ENCODE peak calls at places on chromosomes 16 and 17, in seven cellular contexts. D is CD4-positive, CD25-positive, alpha-beta regulatory T cell; X is H9; P is IMR-90; Q is right cardiac atrium; A is heart right ventricle; K is neuronal stem cell. W is an unnamed sample.

GRCh38 chr17:19284005-19284959 is 47.1 kb downstream of the EPN2 start:
- DNase-seq in X (no peak), Q (no peak), D (no peak), K (no peak), A (no peak), P (no peak), W (no peak)

GRCh38 chr17:14214271-14214670 is 22.4 kb downstream of the CDRT15 start:
- DNase-seq in K (no peak), X (no peak), A (no peak), Q (no peak), D (no peak), P (peak), W (no peak)

GRCh38 chr17:74852237-74853047 is 7.2 kb downstream of the GRIN2C start:
- DNase-seq in K (peak), A (no peak), X (peak), Q (no peak), D (peak), P (no peak), W (peak)

GRCh38 chr16:25143898-25144297 is 32.4 kb downstream of the LCMT1 start:
- DNase-seq in P (no peak), K (no peak), X (peak), A (no peak), D (no peak), Q (no peak), W (no peak)

GRCh38 chr16:53071748-53072301 is 17.0 kb downstream of the CHD9 start:
- DNase-seq in A (peak), K (no peak), P (no peak), X (no peak), D (no peak), Q (peak), W (no peak)

GRCh38 chr16:54177857-54178490 is 108.6 kb downstream of the IRX3 start:
- DNase-seq in D (no peak), A (no peak), P (no peak), X (no peak), K (no peak), Q (no peak), W (no peak)

GRCh38 chr17:48351916-48352332 is 78.1 kb downstream of the SKAP1 start:
- DNase-seq in Q (no peak), D (no peak), P (peak), X (no peak), K (peak), A (no peak), W (no peak)

GRCh38 chr16:20866161-20866772 is 33.9 kb downstream of the DCUN1D3 start:
- DNase-seq in D (no peak), P (peak), X (peak), A (peak), Q (peak), K (peak), W (peak)

GRCh38 chr16:4701791-4702465 is 8.6 kb downstream of the NUDT16L1 start:
- DNase-seq in A (no peak), Q (no peak), X (no peak), P (no peak), K (no peak), D (no peak), W (no peak)

GRCh38 chr17:37388266-37388665 is 12.5 kb downstream of the C17orf78 start:
- DNase-seq in Q (no peak), D (no peak), K (no peak), A (no peak), X (no peak), P (peak), W (no peak)

GRCh38 chr17:63772801-63773271 is 561 bp downstream of the CCDC47 start:
- DNase-seq in D (no peak), K (no peak), Q (no peak), A (no peak), X (no peak), P (peak), W (no peak)

GRCh38 chr17:50295021-50295420 is 20.8 kb downstream of the TMEM92 start:
- DNase-seq in P (no peak), A (no peak), D (no peak), X (no peak), Q (no peak), K (no peak), W (no peak)

GRCh38 chr17:67994827-67995567 is 1.3 kb downstream of the C17orf58 start:
- DNase-seq in Q (no peak), P (peak), K (peak), X (peak), D (no peak), A (no peak), W (no peak)

DNA sequence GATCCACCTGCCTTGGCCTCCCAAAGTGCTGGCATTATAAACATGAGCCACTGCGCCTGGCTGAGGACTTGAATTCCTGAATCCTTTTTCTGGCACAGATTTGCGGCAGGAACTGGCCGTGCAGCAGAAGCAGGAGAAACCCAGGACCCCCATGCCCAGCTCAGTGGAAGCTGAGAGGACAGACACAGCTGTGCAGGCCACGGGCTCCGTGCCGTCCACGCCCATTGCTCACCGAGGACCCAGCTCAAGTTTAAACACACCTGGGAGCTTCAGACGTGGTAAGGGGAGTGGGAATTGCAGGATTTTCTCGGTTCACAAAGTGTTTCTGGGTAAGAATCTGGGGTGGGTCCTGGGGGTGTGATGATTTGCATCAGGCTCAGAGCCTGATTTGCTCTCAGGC is 41.0 kb downstream of the NDE1 start:
- DNase-seq in Q (no peak), A (no peak), D (no peak), X (no peak), P (no peak), K (no peak), W (no peak)
- H3K27ac ChIP-seq in Q (no peak), A (no peak), D (no peak), X (no peak), P (no peak), K (no peak), W (no peak)

DNA sequence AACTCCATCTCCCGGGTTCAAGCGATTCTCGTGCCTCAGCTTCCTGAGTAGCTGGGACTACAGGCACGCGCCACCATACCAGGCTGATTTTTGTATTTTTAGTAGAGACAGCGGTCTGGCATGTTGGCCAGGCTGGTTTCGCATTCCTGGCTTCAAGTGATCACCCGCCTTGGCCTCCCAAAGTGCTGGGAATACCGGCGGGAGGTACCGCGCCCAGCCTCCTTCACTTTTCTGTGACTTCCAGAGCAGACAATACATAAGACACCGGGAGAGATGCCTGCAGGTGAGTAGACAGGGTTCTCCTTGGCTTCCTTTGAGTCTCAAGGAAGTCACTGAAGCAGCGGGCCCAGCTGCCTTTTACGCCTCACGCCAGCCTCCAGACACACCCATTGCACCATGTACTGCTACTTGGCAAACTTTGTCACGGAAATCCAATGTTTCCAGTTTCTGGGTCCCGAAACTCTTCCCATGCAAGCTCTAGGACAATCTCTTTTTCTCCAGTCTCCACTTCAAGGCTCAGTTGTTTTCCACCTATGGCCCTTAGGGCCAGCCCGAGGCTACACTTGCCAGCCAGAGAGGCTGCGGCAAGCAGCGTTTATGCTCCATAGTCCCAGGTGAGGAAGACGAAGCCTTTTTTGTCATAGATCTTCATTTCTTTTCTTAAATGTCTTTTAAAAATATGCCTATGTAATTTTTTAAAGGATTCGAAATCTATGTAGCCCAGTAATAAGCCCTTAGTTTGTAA is 886 bp upstream of the OR1F1 start:
- DNase-seq in A (no peak), D (no peak), P (no peak), Q (no peak), X (no peak), K (no peak), W (no peak)
- H3K27ac ChIP-seq in A (no peak), D (no peak), P (no peak), Q (no peak), X (no peak), K (no peak), W (no peak)

DNA sequence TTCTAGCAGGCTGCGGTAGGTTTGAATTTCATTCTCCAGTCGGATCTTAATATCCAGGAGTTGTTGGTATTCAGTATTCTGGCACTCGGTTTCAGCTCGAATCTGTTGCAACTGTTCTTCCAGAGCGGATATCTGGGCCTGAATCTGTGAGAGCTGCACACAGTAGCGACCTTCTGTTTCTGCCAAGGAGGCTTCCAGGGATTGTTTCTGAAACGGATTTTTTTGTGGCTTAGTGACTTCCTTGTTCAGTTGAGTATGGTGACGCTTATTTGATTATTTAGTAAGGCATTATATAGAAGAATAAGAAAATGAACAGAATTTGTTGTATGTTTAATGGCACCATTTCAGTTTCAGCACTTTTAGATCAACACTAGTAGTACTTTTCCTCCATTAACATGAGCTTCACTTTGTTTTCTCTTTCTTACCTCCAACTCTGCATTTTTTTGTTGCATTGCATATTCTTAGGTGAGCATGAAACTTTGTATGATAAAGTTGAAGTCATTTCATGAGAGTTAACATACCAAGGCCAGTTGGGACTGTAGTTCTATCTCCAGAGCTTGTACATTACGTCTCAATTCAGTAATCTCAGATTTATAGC is 2.8 kb downstream of the KRT10 start:
- DNase-seq in K (no peak), D (no peak), X (no peak), Q (no peak), P (peak), A (no peak), W (no peak)
- H3K27ac ChIP-seq in K (no peak), D (peak), X (no peak), Q (peak), P (peak), A (peak), W (peak)

DNA sequence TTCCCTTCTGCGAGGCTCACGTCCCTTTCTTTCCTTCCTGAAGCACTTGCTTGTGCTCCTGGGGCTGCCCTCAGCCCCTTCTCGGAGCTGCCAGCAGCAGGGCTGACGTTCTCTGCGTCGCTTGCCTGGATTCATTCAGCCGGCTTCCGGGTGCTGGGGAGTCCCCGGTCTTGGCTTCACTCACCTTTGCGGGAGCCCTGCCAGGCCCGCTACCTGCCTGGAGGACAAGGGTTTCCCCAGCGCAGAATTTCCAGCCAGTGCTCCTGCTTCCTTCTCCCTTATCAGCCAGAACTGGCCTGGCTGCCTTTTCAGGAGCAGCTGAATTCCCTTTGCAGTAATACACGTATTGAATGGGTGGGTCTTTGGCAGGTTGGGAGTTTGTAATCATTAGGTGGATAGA is 22.1 kb upstream of the IL17C start:
- DNase-seq in X (no peak), D (no peak), Q (no peak), A (no peak), P (no peak), K (no peak), W (peak)
- H3K27ac ChIP-seq in X (no peak), D (no peak), Q (no peak), A (no peak), P (no peak), K (no peak), W (no peak)

W was measured in epithelial cell of prostate.